ENCODE peak calls at places on chromosomes 7 and 10, in four cellular contexts. P is left lung, V is aorta, K is colonic mucosa. T is an unnamed sample. For H3K4me1, the result is how much of the 10 kb centered on the place peaks cover.

GRCh38 chr10:5490698-5491464 is 8.5 kb downstream of the CALML5 start:
- DNase-seq in V (no peak), K (no peak), P (no peak), T (no peak)

GRCh38 chr10:99595770-99596465 is 24.3 kb downstream of the SLC25A28 start:
- DNase-seq in V (no peak), K (no peak), P (no peak), T (peak)

GRCh38 chr10:102545265-102545664 is 41.5 kb downstream of the SUFU start:
- DNase-seq in K (no peak), P (no peak), V (no peak), T (no peak)

GRCh38 chr10:75465110-75465509 is 33.7 kb downstream of the LRMDA start:
- DNase-seq in P (no peak), V (no peak), K (no peak), T (no peak)

GRCh38 chr7:1264345-1265280 is 31.9 kb downstream of the UNCX start:
- DNase-seq in K (no peak), V (peak), P (no peak), T (no peak)

GRCh38 chr7:11716185-11716584 is 115.8 kb downstream of the THSD7A start:
- DNase-seq in K (no peak), V (no peak), P (no peak), T (peak)

GRCh38 chr10:91313761-91314520 is 93.5 kb downstream of the PCGF5 start:
- DNase-seq in P (no peak), V (no peak), K (no peak), T (no peak)

GRCh38 chr7:16982640-16983103 is 100.9 kb upstream of the AGR3 start:
- DNase-seq in K (no peak), P (no peak), V (no peak), T (peak)

GRCh38 chr7:30168800-30169584 is 34.2 kb downstream of the MTURN start:
- DNase-seq in P (no peak), K (no peak), V (no peak), T (no peak)

GRCh38 chr7:25994433-25994988 is 157.5 kb upstream of the NFE2L3 start:
- DNase-seq in P (no peak), K (no peak), V (no peak), T (no peak)

GRCh38 chr7:149741629-149742028 is 31.8 kb downstream of the ZNF467 start:
- DNase-seq in K (no peak), P (no peak), V (no peak), T (no peak)

GRCh38 chr7:132276986-132277716 is 299.1 kb downstream of the PLXNA4 start:
- DNase-seq in K (no peak), V (no peak), P (no peak), T (no peak)

GRCh38 chr10:5551531-5552375 is 27.0 kb downstream of the CALML3 start:
- DNase-seq in V (peak), P (peak), K (peak), T (peak)

GRCh38 chr10:6957851-6958250 is 377.8 kb upstream of the PRKCQ start:
- DNase-seq in P (no peak), V (no peak), K (no peak), T (no peak)

GRCh38 chr10:91287276-91287675 is 66.8 kb downstream of the PCGF5 start:
- DNase-seq in K (no peak), P (no peak), V (no peak), T (no peak)

GRCh38 chr7:151722533-151722932 is 154.4 kb downstream of the PRKAG2 start:
- DNase-seq in K (no peak), P (no peak), V (no peak), T (no peak)

GRCh38 chr7:41584746-41585145 is 118.1 kb downstream of the INHBA start:
- DNase-seq in P (no peak), K (no peak), V (no peak), T (no peak)

GRCh38 chr7:39810204-39810642 is 139.8 kb upstream of the CDK13 start:
- DNase-seq in K (no peak), V (no peak), P (no peak), T (no peak)

GRCh38 chr7:122412886-122413285 is 108.3 kb upstream of the FEZF1 start:
- DNase-seq in K (no peak), P (no peak), V (no peak), T (no peak)

GRCh38 chr10:100496567-100496966 is 23.1 kb downstream of the SEC31B start:
- DNase-seq in K (no peak), P (no peak), V (no peak), T (no peak)

GRCh38 chr10:74337330-74338016 is 186.5 kb downstream of the ADK start:
- DNase-seq in P (no peak), K (no peak), V (no peak), T (no peak)

GRCh38 chr7:142412551-142413193 is 154.8 kb upstream of the PRSS58 start:
- DNase-seq in V (no peak), P (no peak), K (peak), T (no peak)

GRCh38 chr7:79709574-79710409 is 256.3 kb upstream of the MAGI2 start:
- DNase-seq in K (peak), V (no peak), P (no peak), T (peak)

GRCh38 chr10:125201108-125201524 is 40.8 kb upstream of the CTBP2 start:
- DNase-seq in K (no peak), P (no peak), V (no peak), T (no peak)

GRCh38 chr10:59709472-59710125 is at the start of gene SLC16A9:
- DNase-seq in V (peak), P (peak), K (peak), T (peak)

GRCh38 chr7:151065516-151065915 is 6.1 kb downstream of the SLC4A2 start:
- DNase-seq in P (no peak), V (no peak), K (no peak), T (no peak)

GRCh38 chr7:100049441-100050291 is at the start of gene ZSCAN21:
- DNase-seq in P (peak), V (peak), K (peak), T (peak)

GRCh38 chr7:129762387-129762969 is 151.0 kb downstream of the NRF1 start:
- DNase-seq in V (peak), K (no peak), P (no peak), T (no peak)

GRCh38 chr10:109892885-109893284 is 30.4 kb downstream of the XPNPEP1 start:
- DNase-seq in P (no peak), K (no peak), V (no peak), T (no peak)

GRCh38 chr10:15084502-15084922 is 4.1 kb downstream of the ACBD7 start:
- DNase-seq in K (peak), V (peak), P (peak), T (peak)

GRCh38 chr10:106711313-106711906 is 453.1 kb downstream of the SORCS1 start:
- DNase-seq in P (no peak), V (no peak), K (peak), T (peak)

GRCh38 chr10:114103286-114103685 is 59.6 kb downstream of the ADRB1 start:
- DNase-seq in K (no peak), P (no peak), V (no peak), T (no peak)

GRCh38 chr7:74185016-74185415 is 10.9 kb downstream of the EIF4H start:
- DNase-seq in K (no peak), V (no peak), P (no peak), T (no peak)

GRCh38 chr7:74182453-74183090 is 8.4 kb downstream of the EIF4H start:
- DNase-seq in P (no peak), K (no peak), V (no peak), T (no peak)

GRCh38 chr7:74185636-74186035 is 11.5 kb downstream of the EIF4H start:
- DNase-seq in P (no peak), V (no peak), K (no peak), T (no peak)

GRCh38 chr7:74183142-74183541 is 9.0 kb downstream of the EIF4H start:
- DNase-seq in P (no peak), K (no peak), V (no peak), T (peak)

DNA sequence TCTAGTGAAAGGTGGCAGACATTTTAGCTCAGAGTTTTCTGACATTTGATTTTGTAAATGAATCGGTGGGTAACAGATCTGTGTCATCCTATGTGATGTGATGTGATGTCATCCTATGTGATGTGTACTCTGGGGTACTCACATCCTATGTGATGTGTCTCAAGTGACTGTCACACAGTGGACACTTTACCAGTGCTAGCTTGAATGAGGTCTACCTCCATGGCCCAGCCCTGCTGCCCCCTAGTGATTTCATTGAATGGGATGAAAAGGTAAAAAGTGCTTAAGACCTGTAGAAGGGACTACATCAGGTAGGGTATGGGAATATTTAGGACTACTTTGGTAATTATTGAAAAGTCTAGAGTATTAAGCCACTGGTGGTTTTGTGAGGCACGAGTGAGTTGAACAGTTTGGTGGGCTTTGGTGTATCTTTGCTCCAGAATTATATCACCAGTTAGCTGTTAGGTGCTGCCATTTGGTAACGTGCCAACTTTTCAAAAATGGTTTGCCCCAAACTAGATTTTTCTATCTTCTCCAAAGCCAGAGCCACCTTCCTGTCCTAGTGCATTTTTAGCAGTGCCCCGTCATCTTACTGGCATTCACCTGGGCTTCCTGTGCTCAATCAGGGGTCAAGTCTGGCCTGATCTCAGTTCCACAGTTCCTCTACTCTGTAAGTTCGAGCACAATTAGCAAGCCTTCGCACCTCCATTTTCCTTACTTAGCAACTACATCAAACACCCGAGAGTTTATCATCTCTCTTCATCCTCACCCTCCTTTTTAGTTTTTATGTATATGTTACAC is 9.7 kb downstream of the EIF4H start:
- DNase-seq in P (no peak), K (peak), V (no peak), T (no peak)
- H3K4me1 ChIP-seq in P (half or more), K (under half), V (under half), T (half or more)

DNA sequence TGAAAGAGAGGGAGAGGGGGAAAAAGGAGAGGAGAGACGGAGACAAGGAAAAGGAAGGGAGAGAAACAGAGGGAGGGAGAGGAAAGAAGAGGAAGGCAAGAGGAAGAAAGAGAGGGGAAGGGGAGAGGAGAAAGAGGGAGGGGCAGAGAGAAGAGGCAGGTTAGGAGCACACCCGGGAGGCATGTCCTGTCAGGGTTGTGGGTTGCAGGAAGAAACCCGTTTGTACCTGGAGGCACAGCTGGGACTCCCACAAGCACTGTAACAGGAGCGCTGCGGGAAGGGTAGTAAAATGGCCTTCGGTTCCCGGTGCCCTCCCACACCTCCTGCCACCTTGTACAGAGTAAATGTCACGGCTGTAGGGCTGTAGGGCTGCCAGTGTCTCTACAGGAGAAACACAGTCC is 24.7 kb downstream of the FGFR2 start:
- DNase-seq in V (no peak), K (no peak), P (no peak), T (no peak)
- H3K4me1 ChIP-seq in V (under half), K (under half), P (under half), T (under half)

DNA sequence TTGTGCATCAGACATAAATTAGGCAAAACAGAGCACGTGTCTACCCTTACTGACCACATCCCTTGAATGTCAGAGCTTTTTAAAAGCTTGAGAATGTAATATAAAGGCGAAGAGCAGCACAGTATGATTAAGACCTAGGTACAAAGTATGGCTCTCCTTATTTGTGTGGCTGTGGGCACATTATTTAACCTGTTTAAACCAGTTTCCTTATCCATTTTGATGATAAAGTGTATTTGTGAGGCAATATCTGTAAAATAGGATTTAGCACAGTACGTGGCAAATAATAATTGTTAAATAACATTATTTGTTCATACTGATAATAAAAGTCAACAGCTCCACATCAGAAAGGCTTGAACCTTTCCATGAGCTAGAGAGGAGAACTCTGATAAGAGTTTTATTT is 69.4 kb downstream of the FAM185A start:
- DNase-seq in P (no peak), K (no peak), V (no peak), T (no peak)
- H3K4me1 ChIP-seq in P (under half), K (under half), V (under half), T (under half)

DNA sequence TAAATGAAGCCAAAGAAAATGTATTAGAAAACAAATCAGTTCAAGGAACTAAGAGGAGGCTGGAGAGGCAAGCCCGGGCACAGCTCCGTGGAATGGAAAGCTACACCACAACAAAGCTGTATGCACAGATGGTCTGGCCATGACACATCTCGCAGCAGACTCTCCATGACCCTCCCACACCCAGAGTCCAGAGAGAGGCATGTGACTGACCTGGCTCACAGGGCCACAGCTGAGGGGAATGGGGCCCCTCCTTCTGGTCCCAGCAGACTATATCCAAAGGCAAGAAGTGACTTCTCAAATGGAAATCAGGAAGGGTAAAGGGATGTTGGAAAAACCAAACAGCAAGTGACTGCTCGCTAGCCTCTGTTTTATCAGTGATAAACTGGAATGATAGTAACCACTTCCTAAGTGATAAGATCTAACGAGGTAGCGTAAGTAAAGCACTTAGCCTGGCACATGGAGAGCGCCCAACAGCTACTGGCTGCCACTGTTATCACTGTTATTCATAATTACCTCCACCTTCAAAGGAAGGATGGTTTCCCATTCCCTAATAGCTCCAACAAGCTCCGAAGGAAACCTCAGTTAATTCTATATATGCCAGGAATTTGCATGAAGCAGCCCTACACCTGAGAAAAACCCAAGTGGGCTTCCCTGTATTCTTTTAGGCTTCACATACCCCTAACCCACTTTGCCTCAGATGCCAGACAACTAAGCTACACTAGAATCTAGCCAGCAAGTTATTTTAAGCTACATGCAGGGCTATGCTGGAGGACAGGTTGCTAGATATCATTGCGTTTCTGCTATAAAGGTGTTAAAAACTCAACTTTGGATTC is 8.4 kb downstream of the OSBPL3 start:
- DNase-seq in P (no peak), V (no peak), K (no peak), T (no peak)
- H3K4me1 ChIP-seq in P (under half), V (under half), K (under half), T (under half)

GRCh38 chr7:76336094-76336493 is 22.7 kb downstream of the YWHAG start:
- DNase-seq in P (no peak), K (no peak), V (no peak), T (no peak)
- H3K4me1 ChIP-seq in P (half or more), K (under half), V (under half), T (under half)